ENCODE peak calls at places on chromosomes 1 and 21, in four cellular contexts. Y, X, U and A are unnamed samples.

GRCh38 chr1:241532864-241533263 is 686 bp downstream of the KMO start:
- DNase-seq in U (no peak), X (no peak), Y (no peak), A (no peak)

GRCh38 chr1:116569776-116570357 is 959 bp downstream of the CD58 start:
- DNase-seq in X (peak; percentile 17), Y (peak; percentile 47), U (peak; percentile 64), A (no peak)

GRCh38 chr1:212470059-212470458 is 37.3 kb downstream of the NENF start:
- DNase-seq in Y (peak; percentile 71), U (peak; percentile 88), X (peak; percentile 98), A (peak; percentile 96)

GRCh38 chr21:43728467-43729390 is 9.8 kb downstream of the PDXK start:
- DNase-seq in Y (peak; percentile 95), U (peak; percentile 96), X (peak; percentile 99), A (peak; percentile 93)

GRCh38 chr1:187413770-187414169 is 585.0 kb downstream of the PLA2G4A start:
- DNase-seq in X (peak; percentile 32), U (no peak), Y (no peak), A (no peak)

GRCh38 chr1:78536427-78536826 is 45.7 kb downstream of the PTGFR start:
- DNase-seq in Y (no peak), U (no peak), X (no peak), A (no peak)

GRCh38 chr1:239061770-239062169 is 324.6 kb upstream of the CHRM3 start:
- DNase-seq in U (no peak), Y (no peak), X (no peak), A (no peak)

GRCh38 chr1:240765732-240766363 is 153.9 kb upstream of the GREM2 start:
- DNase-seq in U (no peak), Y (no peak), X (peak; percentile 43), A (no peak)

GRCh38 chr1:7962011-7962335 is 462 bp downstream of the PARK7 start:
- DNase-seq in X (no peak), Y (no peak), U (no peak), A (no peak)

GRCh38 chr1:20138961-20139550 is at the start of gene PLA2G2F:
- DNase-seq in U (no peak), X (no peak), Y (no peak), A (no peak)

GRCh38 chr1:224116131-224116530 is 2.2 kb downstream of the FBXO28 start:
- DNase-seq in X (peak; percentile 71), Y (no peak), U (no peak), A (no peak)

GRCh38 chr1:31562707-31563360 is 13.5 kb upstream of the TINAGL1 start:
- DNase-seq in Y (no peak), X (peak; percentile 19), U (no peak), A (no peak)

GRCh38 chr1:225845633-225846259 is 35.8 kb downstream of the EPHX1 start:
- DNase-seq in Y (peak; percentile 78), U (peak; percentile 90), X (peak; percentile 92), A (no peak)

GRCh38 chr1:14113841-14114567 is 414.0 kb downstream of the PRDM2 start:
- DNase-seq in U (no peak), Y (peak; percentile 34), X (peak; percentile 79), A (peak; percentile 24)

GRCh38 chr1:198449281-198449680 is 91.2 kb downstream of the ATP6V1G3 start:
- DNase-seq in X (no peak), Y (no peak), U (no peak), A (no peak)

GRCh38 chr21:16071761-16072160 is 342.0 kb downstream of the USP25 start:
- DNase-seq in Y (no peak), U (no peak), X (no peak), A (no peak)

GRCh38 chr1:30817083-30817450 is 59.5 kb upstream of the LAPTM5 start:
- DNase-seq in U (no peak), Y (no peak), X (peak; percentile 26), A (no peak)

GRCh38 chr1:185895208-185895900 is 161.2 kb downstream of the HMCN1 start:
- DNase-seq in X (peak; percentile 38), Y (no peak), U (no peak), A (no peak)

GRCh38 chr1:226691257-226691656 is 47.8 kb downstream of the ITPKB start:
- DNase-seq in Y (no peak), U (no peak), X (no peak), A (no peak)

GRCh38 chr21:27149034-27149433 is 182.1 kb upstream of the ADAMTS5 start:
- DNase-seq in X (peak; percentile 28), Y (no peak), U (no peak), A (peak; percentile 46)

GRCh38 chr21:20999567-21000169 is 1.5 kb downstream of the NCAM2 start:
- DNase-seq in Y (no peak), X (peak; percentile 69), U (no peak), A (no peak)

GRCh38 chr1:59880001-59880400 is 46.6 kb downstream of the CYP2J2 start:
- DNase-seq in U (no peak), X (peak; percentile 36), Y (no peak), A (no peak)

GRCh38 chr1:66275083-66275482 is 258.9 kb upstream of the SGIP1 start:
- DNase-seq in Y (no peak), U (no peak), X (no peak), A (no peak)

GRCh38 chr1:110945626-110946025 is 18.1 kb downstream of the LRIF1 start:
- DNase-seq in U (no peak), X (no peak), Y (no peak), A (no peak)

GRCh38 chr1:202967684-202968281 is 726 bp upstream of the CYB5R1 start:
- DNase-seq in X (no peak), Y (no peak), U (no peak), A (no peak)

GRCh38 chr1:51568231-51568935 is 48.5 kb upstream of the OSBPL9 start:
- DNase-seq in Y (no peak), U (no peak), X (no peak), A (no peak)

GRCh38 chr21:32190491-32191144 is 88.2 kb downstream of the MIS18A start:
- DNase-seq in U (no peak), X (no peak), Y (no peak), A (no peak)

GRCh38 chr1:8370046-8370881 is 52.4 kb downstream of the SLC45A1 start:
- DNase-seq in Y (no peak), U (no peak), X (no peak), A (no peak)

GRCh38 chr1:224496826-224497225 is 62.2 kb upstream of the WDR26 start:
- DNase-seq in U (no peak), X (no peak), Y (no peak), A (no peak)

GRCh38 chr1:210257698-210258395 is 25.3 kb downstream of the SERTAD4 start:
- DNase-seq in Y (no peak), X (no peak), U (no peak), A (no peak)

GRCh38 chr1:189804352-189804751 is 673.3 kb downstream of the BRINP3 start:
- DNase-seq in Y (no peak), X (no peak), U (no peak), A (no peak)

GRCh38 chr1:112247036-112247597 is 148.9 kb upstream of the CTTNBP2NL start:
- DNase-seq in U (no peak), X (no peak), Y (no peak), A (no peak)

GRCh38 chr1:44154665-44155064 is 13.2 kb upstream of the KLF18 start:
- DNase-seq in U (no peak), Y (no peak), X (no peak), A (no peak)

GRCh38 chr1:210758761-210759160 is 375.2 kb downstream of the KCNH1 start:
- DNase-seq in U (no peak), Y (no peak), X (no peak), A (no peak)

GRCh38 chr1:167305705-167306277 is 85.1 kb downstream of the POU2F1 start:
- DNase-seq in U (no peak), Y (no peak), X (no peak), A (no peak)

GRCh38 chr21:35529141-35529863 is 480.2 kb upstream of the RUNX1 start:
- DNase-seq in U (no peak), X (peak; percentile 54), Y (no peak), A (no peak)

GRCh38 chr1:61056674-61057439 is 25.5 kb upstream of the NFIA start:
- DNase-seq in Y (peak; percentile 65), U (peak; percentile 77), X (peak; percentile 72), A (no peak)

GRCh38 chr1:110087812-110088738 is 17.6 kb upstream of the ALX3 start:
- DNase-seq in Y (no peak), X (peak; percentile 68), U (peak; percentile 47), A (peak; percentile 23)

GRCh38 chr1:154624756-154625643 is 17.0 kb upstream of the ADAR start:
- DNase-seq in Y (no peak), X (peak; percentile 20), U (no peak), A (peak; percentile 67)

DNA sequence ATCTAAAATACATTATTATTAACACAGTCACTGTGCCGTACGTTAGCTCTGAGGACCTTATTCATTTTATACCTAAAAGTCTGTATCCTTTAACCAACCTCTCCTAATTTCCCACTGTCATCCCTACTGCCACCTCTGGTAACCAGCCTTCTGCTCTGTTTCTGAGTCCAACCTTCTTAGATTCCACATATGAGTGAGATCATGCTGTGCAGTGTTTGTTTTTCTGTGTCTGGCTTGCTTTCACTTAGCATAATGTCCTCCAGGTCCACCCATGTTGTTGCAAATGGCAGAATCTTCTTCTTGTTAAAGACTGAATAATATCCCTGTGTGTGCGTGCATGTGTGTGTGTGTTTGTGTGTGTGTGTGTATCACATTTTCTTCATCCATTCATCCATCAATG is 64.2 kb downstream of the ETS2 start:
- DNase-seq in U (no peak), X (no peak), Y (no peak), A (no peak)
- TF ChIP-seq CTCF in U (no peak), X (peak; percentile 34), Y (no peak), A (peak; percentile 31)

DNA sequence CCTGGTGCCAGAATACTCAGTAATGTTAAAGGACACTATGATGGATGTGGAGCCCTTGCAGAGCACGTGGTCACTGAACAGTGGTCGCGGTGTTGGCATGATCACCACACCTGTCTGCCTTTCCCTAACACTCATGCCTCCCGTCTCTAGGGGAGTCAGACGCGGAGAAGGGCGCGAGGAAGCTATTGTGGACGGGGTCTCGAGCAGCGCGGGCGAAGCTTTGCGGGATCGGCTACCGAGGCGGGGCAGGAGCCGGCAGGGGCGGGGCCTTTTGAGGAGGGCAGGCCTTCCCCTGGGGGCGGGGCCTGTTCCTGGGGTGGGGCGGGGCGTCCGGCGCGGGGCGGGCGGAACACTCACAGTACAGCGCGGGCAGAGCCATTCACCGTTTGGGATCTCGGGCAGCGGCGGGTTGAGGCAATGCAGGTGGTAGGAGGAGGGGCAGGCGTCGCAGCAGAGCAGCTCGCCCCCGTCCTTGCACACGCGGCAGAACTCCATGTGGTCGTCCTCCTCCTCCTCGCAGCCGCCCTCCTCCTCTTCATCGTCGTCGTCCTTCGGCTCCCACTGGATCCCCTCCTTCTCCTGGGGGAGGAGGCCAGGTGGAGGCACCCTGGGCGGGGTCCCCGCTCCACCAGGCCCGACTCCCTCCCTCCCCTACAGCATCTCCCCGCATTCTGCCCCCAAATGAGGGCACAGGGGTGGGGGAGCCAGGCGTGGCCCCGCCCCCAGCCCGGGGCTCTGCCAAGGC is 31.5 kb downstream of the CHD5 start:
- DNase-seq in X (peak; percentile 26), U (no peak), Y (peak; percentile 35), A (no peak)
- H3K4me3 ChIP-seq in X (no peak overlapping the region), U (no peak overlapping the region), Y (peak overlapping the region; percentile 40), A (no peak overlapping the region)

GRCh38 chr21:45918835-45919467 is 62.6 kb upstream of the COL6A1 start:
- DNase-seq in U (no peak), X (no peak), Y (no peak), A (no peak)
- TF ChIP-seq CTCF in U (no peak), X (no peak), Y (no peak), A (no peak)

DNA sequence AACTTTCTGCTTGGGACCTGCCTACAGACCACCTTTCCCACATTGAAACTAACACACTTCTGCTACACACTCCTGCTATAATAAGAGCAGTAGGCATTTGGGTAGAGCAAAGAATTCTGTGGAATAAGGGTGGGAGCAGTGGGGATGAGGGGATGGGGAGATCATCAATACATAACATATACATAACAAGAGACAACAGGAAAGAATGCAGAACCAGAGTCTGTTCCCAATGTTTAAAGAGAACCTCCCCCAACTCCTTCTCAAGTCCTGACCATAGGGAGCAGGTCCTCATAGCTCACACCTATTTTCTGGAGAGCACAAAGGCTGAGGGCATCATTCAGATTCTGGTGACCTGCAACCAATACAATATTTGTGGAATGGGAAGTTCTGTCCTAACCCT is 121.6 kb upstream of the BARHL2 start:
- DNase-seq in U (no peak), X (no peak), Y (no peak), A (no peak)
- H3K4me3 ChIP-seq in U (no peak overlapping the region), X (no peak overlapping the region), Y (no peak overlapping the region), A (no peak overlapping the region)